ENCODE peak calls at places on chromosome 9, in five cellular contexts. One of them, this sample, is unnamed.

GRCh38 chr9:7369384-7369821 is 430.2 kb downstream of the DMAC1 start:
- DNase-seq in fibroblast of lung: no peak
- DNase-seq in heart left ventricle: no peak
- DNase-seq in osteoblast: no peak
- DNase-seq in nephron progenitor cell: no peak
- DNase-seq in this sample: no peak

GRCh38 chr9:127004946-127005769 is 90.6 kb downstream of the RALGPS1 start:
- DNase-seq in heart left ventricle: no peak
- DNase-seq in osteoblast: peak; percentile 60
- DNase-seq in fibroblast of lung: no peak
- DNase-seq in nephron progenitor cell: no peak
- DNase-seq in this sample: peak; percentile 47

GRCh38 chr9:93452710-93453046 is 703 bp downstream of the FAM120AOS start:
- DNase-seq in osteoblast: no peak
- DNase-seq in heart left ventricle: peak; percentile 40
- DNase-seq in fibroblast of lung: no peak
- DNase-seq in nephron progenitor cell: peak; percentile 18
- DNase-seq in this sample: no peak

GRCh38 chr9:129451089-129451656 is 169.7 kb downstream of the C9orf50 start:
- DNase-seq in heart left ventricle: no peak
- DNase-seq in nephron progenitor cell: no peak
- DNase-seq in fibroblast of lung: no peak
- DNase-seq in osteoblast: peak; percentile 74
- DNase-seq in this sample: no peak

GRCh38 chr9:82332774-82333152 is 344.2 kb downstream of the SPATA31D1 start:
- DNase-seq in fibroblast of lung: no peak
- DNase-seq in osteoblast: no peak
- DNase-seq in nephron progenitor cell: no peak
- DNase-seq in heart left ventricle: no peak
- DNase-seq in this sample: no peak

GRCh38 chr9:93665128-93665565 is 88.8 kb downstream of the PHF2 start:
- DNase-seq in fibroblast of lung: no peak
- DNase-seq in heart left ventricle: peak; percentile 1
- DNase-seq in osteoblast: no peak
- DNase-seq in nephron progenitor cell: no peak
- DNase-seq in this sample: no peak

GRCh38 chr9:114315723-114316363 is 7.1 kb upstream of the ORM1 start:
- DNase-seq in nephron progenitor cell: no peak
- DNase-seq in fibroblast of lung: no peak
- DNase-seq in heart left ventricle: no peak
- DNase-seq in osteoblast: no peak
- DNase-seq in this sample: no peak

GRCh38 chr9:71910602-71911060 is 362 bp downstream of the ABHD17B start:
- DNase-seq in heart left ventricle: no peak
- DNase-seq in nephron progenitor cell: no peak
- DNase-seq in osteoblast: no peak
- DNase-seq in fibroblast of lung: no peak
- DNase-seq in this sample: no peak

GRCh38 chr9:82273121-82273520 is 284.5 kb downstream of the SPATA31D1 start:
- DNase-seq in nephron progenitor cell: no peak
- DNase-seq in fibroblast of lung: peak; percentile 13
- DNase-seq in osteoblast: no peak
- DNase-seq in heart left ventricle: no peak
- DNase-seq in this sample: no peak

GRCh38 chr9:132507670-132508469 is 74.5 kb upstream of the BARHL1 start:
- DNase-seq in fibroblast of lung: peak; percentile 73
- DNase-seq in nephron progenitor cell: peak; percentile 85
- DNase-seq in heart left ventricle: peak; percentile 38
- DNase-seq in osteoblast: peak; percentile 97
- DNase-seq in this sample: peak; percentile 54

GRCh38 chr9:91220491-91221135 is 141.1 kb downstream of the AUH start:
- DNase-seq in fibroblast of lung: no peak
- DNase-seq in osteoblast: no peak
- DNase-seq in nephron progenitor cell: no peak
- DNase-seq in heart left ventricle: peak; percentile 57
- DNase-seq in this sample: no peak

GRCh38 chr9:133974631-133975341 is 17.3 kb downstream of the VAV2 start:
- DNase-seq in heart left ventricle: no peak
- DNase-seq in fibroblast of lung: no peak
- DNase-seq in nephron progenitor cell: no peak
- DNase-seq in osteoblast: peak; percentile 56
- DNase-seq in this sample: no peak

GRCh38 chr9:124595743-124596142 is 88.5 kb upstream of the NR5A1 start:
- DNase-seq in heart left ventricle: no peak
- DNase-seq in nephron progenitor cell: peak; percentile 33
- DNase-seq in fibroblast of lung: no peak
- DNase-seq in osteoblast: no peak
- DNase-seq in this sample: no peak

GRCh38 chr9:123046796-123047195 is 13.3 kb downstream of the GPR21 start:
- DNase-seq in fibroblast of lung: no peak
- DNase-seq in osteoblast: no peak
- DNase-seq in heart left ventricle: no peak
- DNase-seq in nephron progenitor cell: no peak
- DNase-seq in this sample: no peak

GRCh38 chr9:33040792-33041458 is 15.9 kb downstream of the DNAJA1 start:
- DNase-seq in fibroblast of lung: peak; percentile 38
- DNase-seq in heart left ventricle: no peak
- DNase-seq in nephron progenitor cell: no peak
- DNase-seq in osteoblast: no peak
- DNase-seq in this sample: no peak

GRCh38 chr9:113941056-113941455 is 64.9 kb downstream of the ZNF618 start:
- DNase-seq in heart left ventricle: no peak
- DNase-seq in fibroblast of lung: peak; percentile 13
- DNase-seq in nephron progenitor cell: no peak
- DNase-seq in osteoblast: no peak
- DNase-seq in this sample: no peak

GRCh38 chr9:134025606-134026541 is 593 bp downstream of the BRD3OS start:
- DNase-seq in heart left ventricle: peak; percentile 52
- DNase-seq in osteoblast: peak; percentile 93
- DNase-seq in nephron progenitor cell: peak; percentile 65
- DNase-seq in fibroblast of lung: peak; percentile 45
- DNase-seq in this sample: peak; percentile 28

GRCh38 chr9:6106576-6107339 is 91.3 kb upstream of the RANBP6 start:
- DNase-seq in osteoblast: peak; percentile 69
- DNase-seq in nephron progenitor cell: peak; percentile 7
- DNase-seq in fibroblast of lung: peak; percentile 34
- DNase-seq in heart left ventricle: peak; percentile 31
- DNase-seq in this sample: no peak

GRCh38 chr9:104177003-104177611 is 83.0 kb downstream of the SMC2 start:
- DNase-seq in fibroblast of lung: no peak
- DNase-seq in nephron progenitor cell: no peak
- DNase-seq in heart left ventricle: no peak
- DNase-seq in osteoblast: no peak
- DNase-seq in this sample: no peak

GRCh38 chr9:73916016-73916673 is 581.0 kb upstream of the RORB start:
- DNase-seq in fibroblast of lung: no peak
- DNase-seq in heart left ventricle: no peak
- DNase-seq in osteoblast: no peak
- DNase-seq in nephron progenitor cell: peak; percentile 10
- DNase-seq in this sample: no peak

GRCh38 chr9:17236147-17236546 is 101.3 kb downstream of the CNTLN start:
- DNase-seq in nephron progenitor cell: no peak
- DNase-seq in fibroblast of lung: no peak
- DNase-seq in osteoblast: no peak
- DNase-seq in heart left ventricle: no peak
- DNase-seq in this sample: no peak

GRCh38 chr9:129487658-129488483 is 133.0 kb downstream of the C9orf50 start:
- DNase-seq in nephron progenitor cell: no peak
- DNase-seq in osteoblast: peak; percentile 88
- DNase-seq in fibroblast of lung: peak; percentile 68
- DNase-seq in heart left ventricle: peak; percentile 72
- DNase-seq in this sample: no peak

GRCh38 chr9:93098236-93098946 is 2.4 kb downstream of the CARD19 start:
- DNase-seq in osteoblast: peak; percentile 99
- DNase-seq in heart left ventricle: peak; percentile 93
- DNase-seq in fibroblast of lung: peak; percentile 99
- DNase-seq in nephron progenitor cell: no peak
- DNase-seq in this sample: no peak

GRCh38 chr9:104882574-104882973 is 45.4 kb downstream of the ABCA1 start:
- DNase-seq in fibroblast of lung: no peak
- DNase-seq in nephron progenitor cell: no peak
- DNase-seq in osteoblast: no peak
- DNase-seq in heart left ventricle: no peak
- DNase-seq in this sample: no peak

GRCh38 chr9:127415657-127416056 is 8.5 kb upstream of the ZNF79 start:
- DNase-seq in nephron progenitor cell: no peak
- DNase-seq in heart left ventricle: no peak
- DNase-seq in fibroblast of lung: no peak
- DNase-seq in osteoblast: no peak
- DNase-seq in this sample: no peak

GRCh38 chr9:136412912-136413420 is 2.5 kb downstream of the PMPCA start:
- DNase-seq in nephron progenitor cell: no peak
- DNase-seq in heart left ventricle: no peak
- DNase-seq in osteoblast: no peak
- DNase-seq in fibroblast of lung: no peak
- DNase-seq in this sample: no peak

GRCh38 chr9:126126012-126126411 is 200.6 kb upstream of the MVB12B start:
- DNase-seq in fibroblast of lung: no peak
- DNase-seq in nephron progenitor cell: no peak
- DNase-seq in osteoblast: no peak
- DNase-seq in heart left ventricle: no peak
- DNase-seq in this sample: no peak

GRCh38 chr9:76658510-76659231 is 105.6 kb upstream of the PCA3 start:
- DNase-seq in nephron progenitor cell: no peak
- DNase-seq in osteoblast: peak; percentile 75
- DNase-seq in fibroblast of lung: peak; percentile 89
- DNase-seq in heart left ventricle: no peak
- DNase-seq in this sample: no peak

GRCh38 chr9:101711330-101711941 is 27.0 kb downstream of the GRIN3A start:
- DNase-seq in nephron progenitor cell: peak; percentile 30
- DNase-seq in osteoblast: no peak
- DNase-seq in heart left ventricle: no peak
- DNase-seq in fibroblast of lung: no peak
- DNase-seq in this sample: no peak

GRCh38 chr9:26744362-26744965 is 148.1 kb downstream of the CAAP1 start:
- DNase-seq in nephron progenitor cell: no peak
- DNase-seq in heart left ventricle: no peak
- DNase-seq in osteoblast: no peak
- DNase-seq in fibroblast of lung: peak; percentile 60
- DNase-seq in this sample: no peak

GRCh38 chr9:132646726-132647125 is 23.1 kb downstream of the DDX31 start:
- DNase-seq in osteoblast: no peak
- DNase-seq in fibroblast of lung: peak; percentile 47
- DNase-seq in nephron progenitor cell: no peak
- DNase-seq in heart left ventricle: no peak
- DNase-seq in this sample: no peak

GRCh38 chr9:133830310-133830709 is 92.2 kb upstream of the SARDH start:
- DNase-seq in heart left ventricle: no peak
- DNase-seq in nephron progenitor cell: no peak
- DNase-seq in fibroblast of lung: no peak
- DNase-seq in osteoblast: no peak
- DNase-seq in this sample: no peak